ENCODE peak calls at places on chromosomes 13 and 19, in six cellular contexts. M is adipocyte; Q is NCI-H345; H is activated CD4-positive, alpha-beta T cell treated with anti-CD3 and anti-CD28 coated beads, Interleukin-2, amount 50 U/mL, for 1 hour; C is activated T-cell treated with anti-CD3 and anti-CD28 coated beads, Interleukin-2, amount 50 U/mL, for 72 hours; F is caudate nucleus. D is an unnamed sample.

GRCh38 chr13:101127741-101128353 is 288.5 kb downstream of the NALCN start:
- DNase-seq in C (peak; percentile 28), F (peak; percentile 6), M (peak; percentile 79), Q (peak; percentile 34), H (no peak), D (peak; percentile 3)

GRCh38 chr13:24995225-24995804 is 100.6 kb upstream of the PABPC3 start:
- DNase-seq in C (peak; percentile 65), H (peak; percentile 45), Q (peak; percentile 77), M (peak; percentile 96), F (peak; percentile 27), D (peak; percentile 60)

GRCh38 chr19:33612928-33613327 is 8.8 kb upstream of the CHST8 start:
- DNase-seq in C (no peak), F (no peak), Q (no peak), M (no peak), H (no peak), D (no peak)

GRCh38 chr13:50993908-50994307 is 84.3 kb downstream of the RNASEH2B start:
- DNase-seq in Q (no peak), H (no peak), C (no peak), F (no peak), M (peak; percentile 69), D (no peak)

GRCh38 chr13:48817166-48817802 is 158.4 kb upstream of the FNDC3A start:
- DNase-seq in H (no peak), M (no peak), F (no peak), Q (no peak), C (no peak), D (no peak)

GRCh38 chr13:113735750-113736149 is 23.3 kb upstream of the TMEM255B start:
- DNase-seq in M (no peak), C (no peak), F (no peak), H (no peak), Q (no peak), D (no peak)

GRCh38 chr19:29554149-29554548 is 28.4 kb downstream of the VSTM2B start:
- DNase-seq in H (no peak), C (no peak), Q (no peak), M (no peak), F (no peak), D (no peak)

GRCh38 chr13:100209857-100210580 is 121.1 kb downstream of the PCCA start:
- DNase-seq in F (no peak), Q (no peak), H (no peak), C (no peak), M (peak; percentile 64), D (no peak)

GRCh38 chr13:76976929-76977328 is 15.0 kb upstream of the CLN5 start:
- DNase-seq in M (no peak), Q (no peak), H (no peak), C (no peak), F (no peak), D (no peak)

GRCh38 chr13:32905063-32905863 is 111.0 kb upstream of the KL start:
- DNase-seq in Q (peak; percentile 1), H (no peak), F (peak; percentile 46), M (no peak), C (peak; percentile 32), D (no peak)

GRCh38 chr13:44197791-44198770 is 175.5 kb upstream of the SERP2 start:
- DNase-seq in Q (no peak), M (peak; percentile 6), F (no peak), H (no peak), C (peak; percentile 67), D (no peak)

GRCh38 chr19:48681127-48681470 is 8.3 kb upstream of the NTN5 start:
- DNase-seq in F (peak; percentile 39), Q (no peak), H (no peak), C (no peak), M (peak; percentile 17), D (no peak)

GRCh38 chr13:37956536-37956935 is 87.0 kb upstream of the TRPC4 start:
- DNase-seq in C (no peak), H (no peak), Q (no peak), M (no peak), F (no peak), D (no peak)

GRCh38 chr13:112716461-112716820 is 26.6 kb downstream of the ATP11A start:
- DNase-seq in C (no peak), H (no peak), M (no peak), F (no peak), Q (no peak), D (no peak)

GRCh38 chr13:110346661-110347067 is 39.6 kb downstream of the COL4A2 start:
- DNase-seq in F (no peak), H (no peak), C (no peak), Q (peak; percentile 76), M (no peak), D (peak; percentile 85)

GRCh38 chr19:14363203-14364097 is 17.8 kb upstream of the ADGRE5 start:
- DNase-seq in C (peak; percentile 75), Q (no peak), F (no peak), H (peak; percentile 44), M (peak; percentile 68), D (peak; percentile 38)

GRCh38 chr19:12665646-12666304 is 767 bp downstream of the MAN2B1 start:
- DNase-seq in M (peak; percentile 31), F (no peak), Q (no peak), H (no peak), C (no peak), D (no peak)

GRCh38 chr13:25186187-25186586 is 14.1 kb upstream of the AMER2 start:
- DNase-seq in F (no peak), M (no peak), H (no peak), Q (no peak), C (no peak), D (no peak)

GRCh38 chr19:38650911-38651584 is 3.6 kb downstream of the ACTN4 start:
- DNase-seq in H (no peak), Q (no peak), M (peak; percentile 73), C (no peak), F (no peak), D (no peak)

GRCh38 chr13:105139048-105139379 is 1396.4 kb downstream of the EFNB2 start:
- DNase-seq in Q (no peak), F (no peak), H (no peak), M (no peak), C (no peak), D (no peak)

GRCh38 chr19:15498910-15499309 is 9.4 kb upstream of the CYP4F22 start:
- DNase-seq in F (no peak), Q (no peak), H (no peak), M (no peak), C (no peak), D (no peak)

GRCh38 chr13:103351035-103351828 is 285.0 kb upstream of the SLC10A2 start:
- DNase-seq in M (peak; percentile 33), H (no peak), F (no peak), Q (no peak), C (no peak), D (no peak)

GRCh38 chr13:48125794-48126228 is 30.9 kb upstream of the MED4 start:
- DNase-seq in F (no peak), Q (no peak), M (peak; percentile 28), C (no peak), H (no peak), D (no peak)